ENCODE peak calls at places on chromosomes 11 and 22, in five cellular contexts. One of them, this sample, is unnamed.

GRCh38 chr11:102279641-102280170 is 37.6 kb upstream of the BIRC3 start:
- DNase-seq in lung: no peak
- DNase-seq in cardiac fibroblast: peak; percentile 46
- DNase-seq in GM12865: peak; percentile 30
- DNase-seq in mesothelial cell of epicardium: no peak
- DNase-seq in this sample: no peak

GRCh38 chr11:120839201-120839600 is 184.7 kb upstream of the TBCEL start:
- DNase-seq in mesothelial cell of epicardium: no peak
- DNase-seq in GM12865: no peak
- DNase-seq in cardiac fibroblast: no peak
- DNase-seq in lung: no peak
- DNase-seq in this sample: no peak

GRCh38 chr11:109512680-109513079 is 90.7 kb downstream of the C11orf87 start:
- DNase-seq in lung: no peak
- DNase-seq in mesothelial cell of epicardium: no peak
- DNase-seq in cardiac fibroblast: no peak
- DNase-seq in GM12865: peak; percentile 5
- DNase-seq in this sample: no peak

GRCh38 chr22:37518509-37519267 is 527 bp downstream of the CARD10 start:
- DNase-seq in cardiac fibroblast: no peak
- DNase-seq in mesothelial cell of epicardium: no peak
- DNase-seq in GM12865: no peak
- DNase-seq in lung: no peak
- DNase-seq in this sample: no peak

GRCh38 chr22:20577549-20577975 is 70.2 kb downstream of the MED15 start:
- DNase-seq in cardiac fibroblast: no peak
- DNase-seq in lung: no peak
- DNase-seq in GM12865: no peak
- DNase-seq in mesothelial cell of epicardium: no peak
- DNase-seq in this sample: no peak

GRCh38 chr11:18248561-18248960 is at the start of gene SAA2:
- DNase-seq in GM12865: no peak
- DNase-seq in mesothelial cell of epicardium: no peak
- DNase-seq in cardiac fibroblast: peak; percentile 31
- DNase-seq in lung: no peak
- DNase-seq in this sample: no peak

GRCh38 chr11:59053387-59053786 is 32.7 kb upstream of the GLYATL1B start:
- DNase-seq in lung: peak; percentile 66
- DNase-seq in cardiac fibroblast: peak; percentile 74
- DNase-seq in GM12865: peak; percentile 84
- DNase-seq in mesothelial cell of epicardium: peak; percentile 38
- DNase-seq in this sample: peak; percentile 59

GRCh38 chr11:44886765-44887164 is 63.9 kb downstream of the TP53I11 start:
- DNase-seq in GM12865: no peak
- DNase-seq in lung: no peak
- DNase-seq in mesothelial cell of epicardium: no peak
- DNase-seq in cardiac fibroblast: peak; percentile 46
- DNase-seq in this sample: no peak

GRCh38 chr11:8566613-8567210 is 27.3 kb downstream of the STK33 start:
- DNase-seq in lung: no peak
- DNase-seq in mesothelial cell of epicardium: no peak
- DNase-seq in cardiac fibroblast: peak; percentile 69
- DNase-seq in GM12865: peak; percentile 49
- DNase-seq in this sample: no peak

GRCh38 chr11:61969391-61969758 is 1.9 kb upstream of the FTH1 start:
- DNase-seq in mesothelial cell of epicardium: no peak
- DNase-seq in GM12865: no peak
- DNase-seq in cardiac fibroblast: no peak
- DNase-seq in lung: no peak
- DNase-seq in this sample: no peak

GRCh38 chr11:24635588-24636290 is 138.9 kb downstream of the LUZP2 start:
- DNase-seq in GM12865: no peak
- DNase-seq in mesothelial cell of epicardium: no peak
- DNase-seq in lung: no peak
- DNase-seq in cardiac fibroblast: peak; percentile 2
- DNase-seq in this sample: no peak

GRCh38 chr11:22725079-22725478 is 58.7 kb downstream of the GAS2 start:
- DNase-seq in lung: no peak
- DNase-seq in cardiac fibroblast: no peak
- DNase-seq in mesothelial cell of epicardium: no peak
- DNase-seq in GM12865: no peak
- DNase-seq in this sample: no peak

GRCh38 chr11:8905528-8906165 is 5.3 kb upstream of the AKIP1 start:
- DNase-seq in lung: no peak
- DNase-seq in cardiac fibroblast: peak; percentile 96
- DNase-seq in GM12865: no peak
- DNase-seq in mesothelial cell of epicardium: no peak
- DNase-seq in this sample: no peak

GRCh38 chr11:110337570-110338193 is 41.3 kb upstream of the RDX start:
- DNase-seq in cardiac fibroblast: peak; percentile 22
- DNase-seq in GM12865: peak; percentile 27
- DNase-seq in lung: no peak
- DNase-seq in mesothelial cell of epicardium: no peak
- DNase-seq in this sample: no peak

GRCh38 chr11:2304156-2305139 is 2.6 kb downstream of the TSPAN32 start:
- DNase-seq in cardiac fibroblast: no peak
- DNase-seq in GM12865: no peak
- DNase-seq in lung: no peak
- DNase-seq in mesothelial cell of epicardium: no peak
- DNase-seq in this sample: peak; percentile 47

GRCh38 chr22:48506506-48507145 is 1321.0 kb downstream of the BRD1 start:
- DNase-seq in lung: no peak
- DNase-seq in GM12865: no peak
- DNase-seq in mesothelial cell of epicardium: no peak
- DNase-seq in cardiac fibroblast: no peak
- DNase-seq in this sample: no peak

GRCh38 chr11:71309611-71310010 is 57.2 kb upstream of the SHANK2 start:
- DNase-seq in GM12865: no peak
- DNase-seq in cardiac fibroblast: no peak
- DNase-seq in mesothelial cell of epicardium: no peak
- DNase-seq in lung: no peak
- DNase-seq in this sample: no peak

GRCh38 chr11:59418151-59418550 is 8.1 kb downstream of the OR5A2 start:
- DNase-seq in GM12865: no peak
- DNase-seq in lung: no peak
- DNase-seq in mesothelial cell of epicardium: no peak
- DNase-seq in cardiac fibroblast: no peak
- DNase-seq in this sample: no peak

GRCh38 chr22:46422896-46423295 is 87.4 kb downstream of the TRMU start:
- DNase-seq in GM12865: no peak
- DNase-seq in lung: no peak
- DNase-seq in cardiac fibroblast: no peak
- DNase-seq in mesothelial cell of epicardium: no peak
- DNase-seq in this sample: no peak

GRCh38 chr11:78525720-78526119 is 48.9 kb downstream of the NARS2 start:
- DNase-seq in cardiac fibroblast: no peak
- DNase-seq in lung: no peak
- DNase-seq in mesothelial cell of epicardium: no peak
- DNase-seq in GM12865: no peak
- DNase-seq in this sample: no peak

GRCh38 chr22:20581503-20582170 is 74.2 kb downstream of the MED15 start:
- DNase-seq in lung: no peak
- DNase-seq in cardiac fibroblast: no peak
- DNase-seq in GM12865: no peak
- DNase-seq in mesothelial cell of epicardium: no peak
- DNase-seq in this sample: no peak

GRCh38 chr11:73257342-73258103 is 14.6 kb upstream of the P2RY6 start:
- DNase-seq in cardiac fibroblast: peak; percentile 88
- DNase-seq in lung: peak; percentile 68
- DNase-seq in GM12865: no peak
- DNase-seq in mesothelial cell of epicardium: no peak
- DNase-seq in this sample: no peak

GRCh38 chr11:73248526-73249185 is 23.5 kb upstream of the P2RY6 start:
- DNase-seq in cardiac fibroblast: no peak
- DNase-seq in mesothelial cell of epicardium: no peak
- DNase-seq in GM12865: no peak
- DNase-seq in lung: no peak
- DNase-seq in this sample: no peak

GRCh38 chr11:73249304-73249703 is 22.8 kb upstream of the P2RY6 start:
- DNase-seq in mesothelial cell of epicardium: no peak
- DNase-seq in cardiac fibroblast: no peak
- DNase-seq in GM12865: peak; percentile 68
- DNase-seq in lung: no peak
- DNase-seq in this sample: no peak

GRCh38 chr11:73249858-73250773 is 22.0 kb upstream of the P2RY6 start:
- DNase-seq in cardiac fibroblast: no peak
- DNase-seq in GM12865: no peak
- DNase-seq in lung: no peak
- DNase-seq in mesothelial cell of epicardium: no peak
- DNase-seq in this sample: no peak

GRCh38 chr11:73252577-73253191 is 19.5 kb upstream of the P2RY6 start:
- DNase-seq in mesothelial cell of epicardium: no peak
- DNase-seq in lung: no peak
- DNase-seq in cardiac fibroblast: no peak
- DNase-seq in GM12865: peak; percentile 41
- DNase-seq in this sample: no peak
- TF ChIP-seq CTCF in mesothelial cell of epicardium: no peak
- TF ChIP-seq CTCF in lung: no peak
- TF ChIP-seq CTCF in cardiac fibroblast: peak; percentile 1
- TF ChIP-seq CTCF in GM12865: peak; percentile 19
- TF ChIP-seq CTCF in this sample: peak; percentile 11

DNA sequence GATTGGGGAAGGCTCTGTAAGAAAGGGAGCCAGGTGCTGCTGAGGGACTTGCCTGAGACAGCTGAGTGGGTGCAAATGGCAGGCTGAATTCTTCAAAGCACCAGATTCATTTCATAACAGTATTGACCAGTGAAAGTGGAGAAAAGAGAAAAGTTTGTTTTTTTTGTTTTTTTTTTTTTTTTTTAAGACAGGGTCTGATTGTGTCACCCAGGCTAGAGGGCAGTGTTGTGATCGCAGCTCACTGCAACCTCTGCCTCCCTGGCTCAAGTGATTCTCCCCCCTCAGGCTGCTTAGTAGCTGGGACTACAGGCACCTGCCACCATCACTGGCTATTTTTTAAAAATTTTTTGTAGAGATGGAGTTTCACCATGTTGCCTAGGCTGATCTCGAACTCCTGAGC is 494.0 kb downstream of the MIAT start:
- DNase-seq in mesothelial cell of epicardium: no peak
- DNase-seq in GM12865: no peak
- DNase-seq in lung: no peak
- DNase-seq in cardiac fibroblast: no peak
- DNase-seq in this sample: no peak
- TF ChIP-seq CTCF in mesothelial cell of epicardium: no peak
- TF ChIP-seq CTCF in GM12865: no peak
- TF ChIP-seq CTCF in lung: no peak
- TF ChIP-seq CTCF in cardiac fibroblast: peak; percentile 11
- TF ChIP-seq CTCF in this sample: peak; percentile 12

GRCh38 chr11:103338621-103339484 is 229.6 kb downstream of the DYNC2H1 start:
- DNase-seq in lung: no peak
- DNase-seq in GM12865: no peak
- DNase-seq in mesothelial cell of epicardium: no peak
- DNase-seq in cardiac fibroblast: peak; percentile 82
- DNase-seq in this sample: no peak
- TF ChIP-seq CTCF in lung: no peak
- TF ChIP-seq CTCF in GM12865: no peak
- TF ChIP-seq CTCF in mesothelial cell of epicardium: no peak
- TF ChIP-seq CTCF in cardiac fibroblast: no peak
- TF ChIP-seq CTCF in this sample: no peak

GRCh38 chr22:43540570-43540969 is 128.8 kb downstream of the MPPED1 start:
- DNase-seq in cardiac fibroblast: no peak
- DNase-seq in lung: no peak
- DNase-seq in GM12865: no peak
- DNase-seq in mesothelial cell of epicardium: no peak
- DNase-seq in this sample: no peak
- TF ChIP-seq CTCF in cardiac fibroblast: no peak
- TF ChIP-seq CTCF in lung: no peak
- TF ChIP-seq CTCF in GM12865: no peak
- TF ChIP-seq CTCF in mesothelial cell of epicardium: no peak
- TF ChIP-seq CTCF in this sample: no peak

This sample was measured in CD14-positive monocyte.